ENCODE peak calls at places on chromosomes 5 and 9, in five cellular contexts. C is NCI-H2081; S is HTR-8/SVneo; D is PC-3; V is naive thymus-derived CD8-positive, alpha-beta T cell. R is an unnamed sample.

GRCh38 chr9:136854113-136854841 is 2.1 kb downstream of the MAMDC4 start:
- DNase-seq in C (no peak), S (no peak), D (no peak), V (no peak), R (no peak)

GRCh38 chr5:119287547-119288073 is 68.2 kb upstream of the TNFAIP8 start:
- DNase-seq in C (no peak), S (no peak), D (peak), V (no peak), R (no peak)

GRCh38 chr9:6239048-6239461 is 23.4 kb downstream of the IL33 start:
- DNase-seq in C (no peak), S (no peak), D (no peak), V (no peak), R (no peak)

GRCh38 chr9:38686923-38687322 is 33.0 kb downstream of the FAM240B start:
- DNase-seq in C (no peak), S (no peak), D (no peak), V (no peak), R (no peak)

GRCh38 chr5:17157294-17157693 is 60.1 kb upstream of the BASP1 start:
- DNase-seq in C (no peak), S (no peak), D (no peak), V (no peak), R (no peak)

GRCh38 chr5:43193952-43194321 is 1.9 kb downstream of the NIM1K start:
- DNase-seq in C (no peak), S (no peak), D (no peak), V (no peak), R (no peak)

GRCh38 chr5:136058031-136058971 is 29.5 kb downstream of the TGFBI start:
- DNase-seq in C (no peak), S (peak), D (peak), V (no peak), R (no peak)

GRCh38 chr9:96553070-96553469 is 66.6 kb downstream of the CDC14B start:
- DNase-seq in C (no peak), S (no peak), D (peak), V (no peak), R (no peak)

GRCh38 chr5:40240111-40240510 is 439.6 kb upstream of the PTGER4 start:
- DNase-seq in C (no peak), S (no peak), D (peak), V (no peak), R (no peak)

GRCh38 chr9:112890106-112891081 is at the start of gene SLC46A2:
- DNase-seq in C (no peak), S (no peak), D (no peak), V (no peak), R (no peak)

GRCh38 chr9:31519826-31520225 is 864.6 kb upstream of the ACO1 start:
- DNase-seq in C (no peak), S (no peak), D (no peak), V (no peak), R (no peak)

GRCh38 chr5:7146886-7147285 is 249.1 kb upstream of the ADCY2 start:
- DNase-seq in C (no peak), S (no peak), D (peak), V (no peak), R (no peak)

GRCh38 chr9:33227013-33227398 is 13.0 kb upstream of the SPINK4 start:
- DNase-seq in C (no peak), S (no peak), D (no peak), V (no peak), R (no peak)

GRCh38 chr9:125637264-125637663 is 69.7 kb downstream of the MAPKAP1 start:
- DNase-seq in C (no peak), S (no peak), D (no peak), V (no peak), R (no peak)

GRCh38 chr5:88287846-88288588 is 19.4 kb upstream of the TMEM161B start:
- DNase-seq in C (no peak), S (no peak), D (peak), V (no peak), R (no peak)

GRCh38 chr9:116337015-116337414 is 183.4 kb downstream of the PAPPA start:
- DNase-seq in C (no peak), S (no peak), D (peak), V (no peak), R (no peak)

GRCh38 chr9:126158591-126159519 is 167.8 kb upstream of the MVB12B start:
- DNase-seq in C (no peak), S (no peak), D (no peak), V (no peak), R (no peak)